ENCODE peak calls at places on chromosomes 3 and 15, in six cellular contexts. M is T-cell, R is T-helper 9 cell, Z is posterior cingulate gyrus, Y is astrocyte of the spinal cord, A is AG04449. S is an unnamed sample.

GRCh38 chr3:195711813-195712534 is 8.8 kb upstream of the MUC20 start:
- DNase-seq in M (no peak), A (no peak), Y (no peak), Z (no peak), R (no peak), S (no peak)

GRCh38 chr3:182618085-182618732 is 175.1 kb upstream of the ATP11B start:
- DNase-seq in Y (peak), Z (no peak), A (no peak), R (no peak), M (no peak), S (no peak)

GRCh38 chr3:11212301-11212613 is 58.0 kb downstream of the HRH1 start:
- DNase-seq in R (no peak), M (no peak), Z (no peak), Y (peak), A (no peak), S (no peak)

GRCh38 chr15:64507293-64507802 is 47.0 kb downstream of the ZNF609 start:
- DNase-seq in Y (peak), R (no peak), Z (peak), A (peak), M (peak), S (peak)

GRCh38 chr3:187919990-187920389 is 174.7 kb upstream of the BCL6 start:
- DNase-seq in R (no peak), M (no peak), Z (no peak), Y (no peak), A (no peak), S (no peak)

GRCh38 chr3:164476631-164477030 is 601.7 kb downstream of the SI start:
- DNase-seq in A (no peak), R (no peak), Y (no peak), M (no peak), Z (no peak), S (no peak)

GRCh38 chr3:51311055-51311454 is 74.0 kb upstream of the MANF start:
- DNase-seq in R (no peak), M (no peak), A (peak), Y (peak), Z (no peak), S (no peak)

GRCh38 chr3:81782585-81782984 is 21.1 kb upstream of the GBE1 start:
- DNase-seq in Y (no peak), M (no peak), R (no peak), A (no peak), Z (no peak), S (no peak)

GRCh38 chr3:12345141-12345561 is 56.3 kb downstream of the PPARG start:
- DNase-seq in R (no peak), Z (no peak), Y (peak), M (no peak), A (peak), S (no peak)

GRCh38 chr15:91126080-91126479 is 26.0 kb downstream of the SV2B start:
- DNase-seq in Z (no peak), Y (no peak), M (no peak), R (no peak), A (no peak), S (no peak)

GRCh38 chr15:32990071-32990470 is 204.4 kb downstream of the FMN1 start:
- DNase-seq in Z (no peak), R (no peak), M (no peak), A (no peak), Y (no peak), S (no peak)

GRCh38 chr3:42886294-42886822 is 10.7 kb upstream of the CYP8B1 start:
- DNase-seq in Z (no peak), R (no peak), M (no peak), A (no peak), Y (no peak), S (no peak)

GRCh38 chr15:75693501-75694240 is 19.0 kb downstream of the CSPG4 start:
- DNase-seq in A (no peak), Y (peak), Z (no peak), M (no peak), R (no peak), S (no peak)

GRCh38 chr3:152328841-152329240 is 60.1 kb downstream of the MBNL1 start:
- DNase-seq in Z (no peak), Y (peak), A (peak), M (no peak), R (no peak), S (no peak)

GRCh38 chr3:52495777-52496602 is 852 bp downstream of the STAB1 start:
- DNase-seq in Y (peak), Z (no peak), R (no peak), A (no peak), M (no peak), S (no peak)

GRCh38 chr15:101193063-101193712 is 58.7 kb downstream of the CHSY1 start:
- DNase-seq in A (no peak), M (no peak), Y (no peak), R (no peak), Z (no peak), S (no peak)

GRCh38 chr3:40299721-40300335 is 9.7 kb upstream of the EIF1B start:
- DNase-seq in Y (peak), R (no peak), Z (no peak), A (peak), M (no peak), S (no peak)

GRCh38 chr3:12884104-12884742 is 42.9 kb upstream of the RPL32 start:
- DNase-seq in A (no peak), R (no peak), Z (peak), Y (peak), M (no peak), S (no peak)

GRCh38 chr3:194560047-194560446 is 73.2 kb downstream of the TMEM44 start:
- DNase-seq in Z (no peak), R (no peak), A (no peak), Y (no peak), M (no peak), S (no peak)

GRCh38 chr3:13420817-13421755 is 964 bp upstream of the NUP210 start:
- DNase-seq in A (no peak), Y (no peak), M (peak), R (peak), Z (no peak), S (peak)

GRCh38 chr3:68977486-68978167 is 35.9 kb downstream of the EOGT start:
- DNase-seq in M (no peak), R (no peak), Z (no peak), Y (no peak), A (no peak), S (no peak)

GRCh38 chr15:68379759-68380290 is 52.1 kb downstream of the ITGA11 start:
- DNase-seq in A (no peak), M (no peak), R (no peak), Y (peak), Z (no peak), S (no peak)

GRCh38 chr3:46497556-46498265 is at the start of gene RTP3:
- DNase-seq in M (no peak), Y (no peak), A (no peak), R (no peak), Z (no peak), S (no peak)

GRCh38 chr15:41259546-41260189 is 28.6 kb downstream of the CHP1 start:
- DNase-seq in R (no peak), Z (no peak), A (no peak), M (no peak), Y (no peak), S (no peak)

GRCh38 chr15:39083213-39083612 is 497.7 kb upstream of the THBS1 start:
- DNase-seq in M (no peak), Y (no peak), Z (no peak), R (no peak), A (no peak), S (no peak)

GRCh38 chr3:34777361-34777760 is 862.0 kb upstream of the ARPP21 start:
- DNase-seq in R (no peak), Z (no peak), M (no peak), Y (no peak), A (no peak), S (no peak)

GRCh38 chr15:101487060-101487459 is 2.4 kb downstream of the PCSK6 start:
- DNase-seq in M (no peak), R (no peak), A (no peak), Z (no peak), Y (no peak), S (no peak)